ENCODE peak calls at places on chromosomes 4 and X, in five cellular contexts. R, A, F, K and G are unnamed samples.

GRCh38 chr4:170388255-170388654 is 298.5 kb upstream of the AADAT start:
- DNase-seq in R (peak; percentile 7), A (no peak), F (no peak), K (no peak), G (peak; percentile 94)

GRCh38 chr4:147984065-147984777 is 252.3 kb downstream of the ARHGAP10 start:
- DNase-seq in R (peak; percentile 54), A (no peak), F (no peak), K (no peak), G (peak; percentile 47)

GRCh38 chrX:143632625-143633387 is 3.1 kb downstream of the SLITRK4 start:
- DNase-seq in R (no peak), A (no peak), F (no peak), K (no peak), G (peak; percentile 73)

GRCh38 chr4:2412534-2412884 is 5.9 kb downstream of the ZFYVE28 start:
- DNase-seq in R (no peak), A (no peak), F (peak; percentile 53), K (no peak), G (no peak)

GRCh38 chr4:25938251-25939186 is 24.5 kb downstream of the SMIM20 start:
- DNase-seq in R (peak; percentile 77), A (no peak), F (peak; percentile 6), K (peak; percentile 14), G (peak; percentile 56)

GRCh38 chr4:3197366-3198105 is 51.4 kb upstream of the MSANTD1 start:
- DNase-seq in R (no peak), A (no peak), F (no peak), K (peak; percentile 3), G (no peak)

GRCh38 chr4:154018659-154019058 is 229.8 kb upstream of the SFRP2 start:
- DNase-seq in R (no peak), A (no peak), F (peak; percentile 21), K (no peak), G (no peak)

GRCh38 chr4:6687947-6688878 is 5.5 kb upstream of the S100P start:
- DNase-seq in R (no peak), A (no peak), F (no peak), K (no peak), G (no peak)

GRCh38 chrX:154350429-154351182 is 23.8 kb downstream of the FLNA start:
- DNase-seq in R (no peak), A (no peak), F (no peak), K (no peak), G (no peak)

GRCh38 chr4:176902710-176903323 is 110.1 kb upstream of the VEGFC start:
- DNase-seq in R (peak; percentile 95), A (no peak), F (no peak), K (no peak), G (peak; percentile 90)